ENCODE peak calls at places on chromosome 17, in five cellular contexts. C is HEK293T, Y is GM12878, M is K562, L is HepG2. E is an unnamed sample.
A peak's percentile ranks its signal among the peaks of the same experiment; 100 is the strongest.

GRCh38 chr17:21174719-21175118 is 39.2 kb downstream of the TMEM11 start:
- DNase-seq in M (no peak), Y (no peak), C (no peak), L (no peak), E (peak; percentile 8)

GRCh38 chr17:21286771-21287702 is 2.5 kb downstream of the MAP2K3 start:
- DNase-seq in M (no peak), L (peak; percentile 33), C (no peak), Y (no peak), E (no peak)

GRCh38 chr17:50630524-50631194 is 4.0 kb upstream of the ABCC3 start:
- DNase-seq in M (peak; percentile 44), L (peak; percentile 52), Y (no peak), C (peak; percentile 63), E (peak; percentile 89)

GRCh38 chr17:72244494-72244893 is 123.7 kb downstream of the SOX9 start:
- DNase-seq in C (no peak), Y (no peak), M (no peak), L (no peak), E (no peak)

GRCh38 chr17:40559016-40559853 is 6.0 kb downstream of the CCR7 start:
- DNase-seq in Y (no peak), L (no peak), M (no peak), C (no peak), E (no peak)

GRCh38 chr17:70048020-70048419 is 27.0 kb upstream of the KCNJ16 start:
- DNase-seq in L (no peak), M (no peak), Y (no peak), C (no peak), E (no peak)

GRCh38 chr17:62931101-62931500 is 34.9 kb upstream of the TANC2 start:
- DNase-seq in L (no peak), M (no peak), C (no peak), Y (no peak), E (no peak)

GRCh38 chr17:67281736-67282135 is 36.7 kb upstream of the HELZ start:
- DNase-seq in M (no peak), Y (no peak), C (no peak), L (no peak), E (peak; percentile 45)

GRCh38 chr17:77409282-77410161 is 268.8 kb downstream of the SEC14L1 start:
- DNase-seq in Y (no peak), L (no peak), C (no peak), M (no peak), E (no peak)

GRCh38 chr17:67359960-67360817 is 6.2 kb downstream of the PSMD12 start:
- DNase-seq in C (no peak), Y (no peak), L (no peak), M (peak; percentile 39), E (peak; percentile 67)

GRCh38 chr17:80245566-80246265 is 14.9 kb upstream of the RNF213 start:
- DNase-seq in Y (no peak), L (no peak), M (no peak), C (no peak), E (peak; percentile 26)

GRCh38 chr17:1764274-1764673 is 2.4 kb downstream of the SERPINF1 start:
- DNase-seq in Y (no peak), L (no peak), M (no peak), C (no peak), E (no peak)

GRCh38 chr17:67421869-67422273 is 44.8 kb downstream of the PITPNC1 start:
- DNase-seq in L (peak; percentile 39), Y (peak; percentile 61), M (no peak), C (no peak), E (no peak)

GRCh38 chr17:77488531-77489238 is 347.9 kb downstream of the SEC14L1 start:
- DNase-seq in Y (no peak), M (no peak), C (no peak), L (no peak), E (no peak)

GRCh38 chr17:8006836-8007680 is 4.6 kb downstream of the GUCY2D start:
- DNase-seq in C (no peak), M (no peak), Y (no peak), L (no peak), E (no peak)

GRCh38 chr17:37842401-37842800 is 81.8 kb upstream of the TBC1D3K start:
- DNase-seq in L (no peak), Y (no peak), M (no peak), C (no peak), E (no peak)

GRCh38 chr17:17141279-17141678 is 64.9 kb downstream of the PLD6 start:
- DNase-seq in Y (no peak), L (no peak), C (no peak), M (no peak), E (no peak)

GRCh38 chr17:74490716-74491115 is 24.3 kb downstream of the CD300A start:
- DNase-seq in L (no peak), Y (no peak), C (no peak), M (no peak), E (no peak)

GRCh38 chr17:66865151-66865550 is 30.2 kb downstream of the CACNG5 start:
- DNase-seq in M (no peak), Y (no peak), L (no peak), C (no peak), E (no peak)

GRCh38 chr17:39525801-39526506 is 64.7 kb downstream of the CDK12 start:
- DNase-seq in L (no peak), Y (no peak), M (no peak), C (no peak), E (no peak)

GRCh38 chr17:36812762-36813161 is 124.5 kb upstream of the LHX1 start:
- DNase-seq in L (no peak), Y (no peak), C (no peak), M (no peak), E (no peak)

GRCh38 chr17:61488878-61489718 is 36.9 kb downstream of the TBX4 start:
- DNase-seq in L (peak; percentile 90), Y (no peak), C (no peak), M (no peak), E (no peak)

GRCh38 chr17:74840989-74841666 is 18.6 kb downstream of the GRIN2C start:
- DNase-seq in L (peak; percentile 28), C (no peak), M (peak; percentile 37), Y (no peak), E (no peak)

GRCh38 chr17:48718781-48719641 is 3.3 kb downstream of the PRAC1 start:
- DNase-seq in Y (no peak), L (no peak), M (no peak), C (no peak), E (peak; percentile 38)
- TF ChIP-seq FOXM1 in Y (no peak), L (no peak), M (no peak), C (no peak), E (no peak)

GRCh38 chr17:58375216-58375615 is 23.2 kb upstream of the SUPT4H1 start:
- DNase-seq in C (no peak), Y (no peak), M (no peak), L (no peak), E (no peak)
- TF ChIP-seq FOXM1 in C (no peak), Y (no peak), M (no peak), L (no peak), E (no peak)

GRCh38 chr17:6948562-6948961 is 47.3 kb upstream of the ALOX12 start:
- DNase-seq in L (no peak), C (no peak), Y (no peak), M (no peak), E (no peak)
- TF ChIP-seq FOXM1 in L (no peak), C (no peak), Y (no peak), M (no peak), E (no peak)

DNA sequence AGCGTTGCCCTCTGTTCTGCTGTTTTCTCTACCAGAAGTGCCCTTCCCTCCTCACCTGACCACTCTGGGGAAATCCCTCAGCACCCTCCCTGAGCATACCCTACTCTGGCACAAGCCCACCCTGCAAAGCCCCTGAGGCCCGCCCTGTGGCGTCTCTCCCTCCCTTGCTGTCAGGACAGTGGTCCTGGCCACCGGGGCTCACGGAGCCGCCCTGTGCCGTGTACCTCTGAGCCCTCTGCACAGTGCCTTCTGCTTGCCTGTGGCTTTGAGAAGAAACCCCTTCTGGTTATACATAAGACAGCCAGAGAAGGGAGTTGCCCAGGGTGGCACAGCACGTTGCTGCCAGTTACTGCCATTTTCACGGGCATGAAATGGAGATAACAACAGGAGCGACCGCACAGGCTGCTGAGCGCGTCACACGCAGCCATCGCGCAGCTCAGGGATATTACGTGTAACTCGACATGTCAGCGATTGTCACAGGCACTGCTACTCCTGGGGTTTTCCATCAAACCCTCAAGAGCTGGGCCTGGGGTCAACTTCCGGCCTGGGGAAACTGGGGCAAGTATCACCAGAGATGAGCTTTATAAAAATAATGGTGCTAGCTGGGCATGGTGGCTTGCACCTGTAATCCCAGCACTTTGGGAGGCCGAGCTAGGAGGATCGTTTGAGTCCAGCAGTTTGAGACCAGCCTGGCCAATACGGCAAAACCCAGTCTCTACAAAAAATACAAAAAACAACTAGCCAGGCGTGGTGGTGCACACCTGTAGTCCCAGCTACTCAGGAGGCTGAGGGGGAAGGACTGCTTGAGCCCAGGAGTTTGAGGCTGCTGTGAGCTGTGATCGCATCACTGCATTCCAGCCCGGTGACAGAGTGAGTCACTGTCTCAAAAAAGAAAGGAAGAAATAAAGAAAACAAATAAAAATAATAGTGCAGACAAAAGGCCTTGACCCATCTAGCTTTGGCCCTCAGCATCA is 14.8 kb downstream of the SCGB1C2 start:
- DNase-seq in L (no peak), C (no peak), M (no peak), Y (no peak), E (no peak)
- TF ChIP-seq FOXM1 in L (no peak), C (no peak), M (no peak), Y (no peak), E (no peak)

GRCh38 chr17:13426991-13427390 is 174.7 kb downstream of the HS3ST3A1 start:
- DNase-seq in Y (no peak), C (no peak), M (no peak), L (no peak), E (no peak)

GRCh38 chr17:13428611-13429042 is 173.1 kb downstream of the HS3ST3A1 start:
- DNase-seq in Y (no peak), M (no peak), L (no peak), C (no peak), E (peak; percentile 41)

GRCh38 chr17:13425390-13425789 is 176.3 kb downstream of the HS3ST3A1 start:
- DNase-seq in C (no peak), M (no peak), Y (no peak), L (no peak), E (no peak)

DNA sequence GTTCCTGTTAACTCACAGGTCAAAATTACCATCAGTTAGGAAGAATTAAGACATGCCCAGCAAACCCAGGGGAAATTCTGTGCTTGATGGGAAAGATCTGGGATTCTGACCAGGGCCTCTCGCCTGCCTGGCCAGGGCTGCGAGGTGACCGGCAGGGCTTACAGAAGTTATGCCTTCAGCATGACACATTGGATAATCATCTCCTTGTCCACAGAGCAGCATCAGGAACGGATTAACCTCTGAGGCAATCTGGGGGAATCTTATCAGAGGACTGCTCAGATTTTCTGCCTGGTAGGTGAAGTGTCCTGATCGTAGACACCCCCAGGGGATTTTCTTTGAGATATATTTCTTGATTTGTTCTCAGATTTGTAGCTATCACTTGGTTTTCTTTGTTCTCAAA is 172.5 kb downstream of the HS3ST3A1 start:
- DNase-seq in L (no peak), M (no peak), Y (no peak), C (no peak), E (peak; percentile 63)
- TF ChIP-seq FOXM1 in L (no peak), M (no peak), Y (no peak), C (no peak), E (no peak)

GRCh38 chr17:28901866-28902818 is 737 bp downstream of the DHRS13 start:
- DNase-seq in Y (no peak), M (peak; percentile 67), C (peak; percentile 35), L (no peak), E (peak; percentile 83)
- TF ChIP-seq FOXM1 in Y (no peak), M (no peak), C (no peak), L (no peak), E (no peak)